ENCODE peak calls at places on chromosomes 12 and 14, in ten cellular contexts. One of them, this sample, is unnamed.

GRCh38 chr12:94848966-94849365 is 154.5 kb downstream of the NDUFA12 start:
- DNase-seq in SW 1271: no peak
- DNase-seq in MCF 10A: no peak
- DNase-seq in adipocyte: no peak
- DNase-seq in GM13977: no peak
- DNase-seq in stimulated activated effector memory CD8-positive, alpha-beta T cell treated with anti-CD3 and anti-CD28 coated beads, Interleukin-12 subunit alpha, Interleukin-12 subunit beta, amount 100 ng/mL, for 72 hours: no peak
- DNase-seq in right cardiac atrium: no peak
- DNase-seq in WERI-Rb-1: no peak
- DNase-seq in NCI-H446: no peak
- DNase-seq in globus pallidus: no peak
- DNase-seq in this sample: no peak

GRCh38 chr12:114406326-114407033 is 536 bp upstream of the TBX5 start:
- DNase-seq in NCI-H446: no peak
- DNase-seq in MCF 10A: no peak
- DNase-seq in stimulated activated effector memory CD8-positive, alpha-beta T cell treated with anti-CD3 and anti-CD28 coated beads, Interleukin-12 subunit alpha, Interleukin-12 subunit beta, amount 100 ng/mL, for 72 hours: no peak
- DNase-seq in GM13977: peak
- DNase-seq in globus pallidus: no peak
- DNase-seq in right cardiac atrium: no peak
- DNase-seq in WERI-Rb-1: no peak
- DNase-seq in SW 1271: no peak
- DNase-seq in adipocyte: no peak
- DNase-seq in this sample: no peak

GRCh38 chr12:71846322-71846940 is 6.9 kb downstream of the TBC1D15 start:
- DNase-seq in NCI-H446: no peak
- DNase-seq in globus pallidus: no peak
- DNase-seq in SW 1271: no peak
- DNase-seq in adipocyte: peak
- DNase-seq in MCF 10A: peak
- DNase-seq in stimulated activated effector memory CD8-positive, alpha-beta T cell treated with anti-CD3 and anti-CD28 coated beads, Interleukin-12 subunit alpha, Interleukin-12 subunit beta, amount 100 ng/mL, for 72 hours: no peak
- DNase-seq in WERI-Rb-1: no peak
- DNase-seq in right cardiac atrium: no peak
- DNase-seq in GM13977: no peak
- DNase-seq in this sample: peak

GRCh38 chr14:99644723-99645544 is at the start of gene HHIPL1:
- DNase-seq in adipocyte: peak
- DNase-seq in globus pallidus: no peak
- DNase-seq in GM13977: no peak
- DNase-seq in right cardiac atrium: peak
- DNase-seq in NCI-H446: no peak
- DNase-seq in stimulated activated effector memory CD8-positive, alpha-beta T cell treated with anti-CD3 and anti-CD28 coated beads, Interleukin-12 subunit alpha, Interleukin-12 subunit beta, amount 100 ng/mL, for 72 hours: no peak
- DNase-seq in SW 1271: no peak
- DNase-seq in MCF 10A: no peak
- DNase-seq in WERI-Rb-1: no peak
- DNase-seq in this sample: no peak

GRCh38 chr14:53509227-53509822 is 356.2 kb upstream of the DDHD1 start:
- DNase-seq in WERI-Rb-1: no peak
- DNase-seq in right cardiac atrium: peak
- DNase-seq in SW 1271: no peak
- DNase-seq in adipocyte: peak
- DNase-seq in globus pallidus: no peak
- DNase-seq in stimulated activated effector memory CD8-positive, alpha-beta T cell treated with anti-CD3 and anti-CD28 coated beads, Interleukin-12 subunit alpha, Interleukin-12 subunit beta, amount 100 ng/mL, for 72 hours: no peak
- DNase-seq in NCI-H446: peak
- DNase-seq in MCF 10A: peak
- DNase-seq in GM13977: no peak
- DNase-seq in this sample: no peak

GRCh38 chr14:100822007-100822406 is 3.9 kb upstream of the MEG3 start:
- DNase-seq in right cardiac atrium: no peak
- DNase-seq in MCF 10A: no peak
- DNase-seq in SW 1271: no peak
- DNase-seq in GM13977: no peak
- DNase-seq in adipocyte: no peak
- DNase-seq in stimulated activated effector memory CD8-positive, alpha-beta T cell treated with anti-CD3 and anti-CD28 coated beads, Interleukin-12 subunit alpha, Interleukin-12 subunit beta, amount 100 ng/mL, for 72 hours: no peak
- DNase-seq in NCI-H446: no peak
- DNase-seq in WERI-Rb-1: no peak
- DNase-seq in globus pallidus: no peak
- DNase-seq in this sample: no peak

GRCh38 chr12:48856379-48856778 is 4.4 kb upstream of the DDX23 start:
- DNase-seq in SW 1271: no peak
- DNase-seq in stimulated activated effector memory CD8-positive, alpha-beta T cell treated with anti-CD3 and anti-CD28 coated beads, Interleukin-12 subunit alpha, Interleukin-12 subunit beta, amount 100 ng/mL, for 72 hours: no peak
- DNase-seq in right cardiac atrium: no peak
- DNase-seq in globus pallidus: no peak
- DNase-seq in GM13977: no peak
- DNase-seq in WERI-Rb-1: no peak
- DNase-seq in MCF 10A: no peak
- DNase-seq in NCI-H446: no peak
- DNase-seq in adipocyte: no peak
- DNase-seq in this sample: no peak

GRCh38 chr14:66920196-66920595 is 269.0 kb upstream of the GARIN2 start:
- DNase-seq in MCF 10A: peak
- DNase-seq in stimulated activated effector memory CD8-positive, alpha-beta T cell treated with anti-CD3 and anti-CD28 coated beads, Interleukin-12 subunit alpha, Interleukin-12 subunit beta, amount 100 ng/mL, for 72 hours: no peak
- DNase-seq in NCI-H446: no peak
- DNase-seq in WERI-Rb-1: no peak
- DNase-seq in GM13977: no peak
- DNase-seq in right cardiac atrium: no peak
- DNase-seq in SW 1271: no peak
- DNase-seq in adipocyte: peak
- DNase-seq in globus pallidus: no peak
- DNase-seq in this sample: no peak

GRCh38 chr12:116922194-116922897 is 11.6 kb downstream of the FBXW8 start:
- DNase-seq in WERI-Rb-1: no peak
- DNase-seq in right cardiac atrium: no peak
- DNase-seq in globus pallidus: no peak
- DNase-seq in MCF 10A: no peak
- DNase-seq in adipocyte: peak
- DNase-seq in NCI-H446: no peak
- DNase-seq in GM13977: peak
- DNase-seq in SW 1271: no peak
- DNase-seq in stimulated activated effector memory CD8-positive, alpha-beta T cell treated with anti-CD3 and anti-CD28 coated beads, Interleukin-12 subunit alpha, Interleukin-12 subunit beta, amount 100 ng/mL, for 72 hours: no peak
- DNase-seq in this sample: no peak

GRCh38 chr12:124687695-124688301 is 120.4 kb upstream of the NCOR2 start:
- DNase-seq in adipocyte: no peak
- DNase-seq in stimulated activated effector memory CD8-positive, alpha-beta T cell treated with anti-CD3 and anti-CD28 coated beads, Interleukin-12 subunit alpha, Interleukin-12 subunit beta, amount 100 ng/mL, for 72 hours: no peak
- DNase-seq in SW 1271: no peak
- DNase-seq in WERI-Rb-1: peak
- DNase-seq in MCF 10A: no peak
- DNase-seq in globus pallidus: peak
- DNase-seq in NCI-H446: peak
- DNase-seq in right cardiac atrium: peak
- DNase-seq in GM13977: no peak
- DNase-seq in this sample: no peak

GRCh38 chr12:71128191-71128590 is 29.6 kb downstream of the TSPAN8 start:
- DNase-seq in NCI-H446: no peak
- DNase-seq in WERI-Rb-1: no peak
- DNase-seq in SW 1271: no peak
- DNase-seq in adipocyte: no peak
- DNase-seq in stimulated activated effector memory CD8-positive, alpha-beta T cell treated with anti-CD3 and anti-CD28 coated beads, Interleukin-12 subunit alpha, Interleukin-12 subunit beta, amount 100 ng/mL, for 72 hours: no peak
- DNase-seq in right cardiac atrium: no peak
- DNase-seq in MCF 10A: no peak
- DNase-seq in globus pallidus: no peak
- DNase-seq in GM13977: no peak
- DNase-seq in this sample: no peak

GRCh38 chr14:74698471-74698870 is 14.4 kb downstream of the AREL1 start:
- DNase-seq in adipocyte: no peak
- DNase-seq in SW 1271: no peak
- DNase-seq in MCF 10A: no peak
- DNase-seq in globus pallidus: no peak
- DNase-seq in right cardiac atrium: no peak
- DNase-seq in stimulated activated effector memory CD8-positive, alpha-beta T cell treated with anti-CD3 and anti-CD28 coated beads, Interleukin-12 subunit alpha, Interleukin-12 subunit beta, amount 100 ng/mL, for 72 hours: no peak
- DNase-seq in WERI-Rb-1: no peak
- DNase-seq in NCI-H446: no peak
- DNase-seq in GM13977: no peak
- DNase-seq in this sample: no peak

GRCh38 chr12:6533653-6534157 is 612 bp upstream of the GAPDH start:
- DNase-seq in GM13977: peak
- DNase-seq in MCF 10A: peak
- DNase-seq in SW 1271: peak
- DNase-seq in WERI-Rb-1: peak
- DNase-seq in right cardiac atrium: peak
- DNase-seq in adipocyte: peak
- DNase-seq in stimulated activated effector memory CD8-positive, alpha-beta T cell treated with anti-CD3 and anti-CD28 coated beads, Interleukin-12 subunit alpha, Interleukin-12 subunit beta, amount 100 ng/mL, for 72 hours: no peak
- DNase-seq in NCI-H446: peak
- DNase-seq in globus pallidus: peak
- DNase-seq in this sample: peak